ENCODE peak calls at places on chromosomes 11 and 22, in four cellular contexts. F is stomach, H is adrenal gland, K is lower leg skin. X is an unnamed sample.

GRCh38 chr11:69866648-69867047 is 47.4 kb upstream of the FGF3 start:
- DNase-seq in K (no peak), F (no peak), H (no peak), X (no peak)

GRCh38 chr22:20249797-20250354 is 18.2 kb downstream of the RTN4R start:
- DNase-seq in H (peak; percentile 78), K (no peak), F (no peak), X (no peak)

GRCh38 chr11:23749762-23750430 is 747.0 kb upstream of the LUZP2 start:
- DNase-seq in H (no peak), K (no peak), F (no peak), X (no peak)

GRCh38 chr11:36953986-36954385 is 355.9 kb upstream of the RAG2 start:
- DNase-seq in K (no peak), H (no peak), F (no peak), X (no peak)

GRCh38 chr11:8928981-8929615 is 3.6 kb downstream of the C11orf16 start:
- DNase-seq in H (no peak), K (no peak), F (no peak), X (no peak)

GRCh38 chr22:22988785-22989184 is 81.5 kb upstream of the GNAZ start:
- DNase-seq in F (no peak), K (no peak), H (no peak), X (no peak)

GRCh38 chr11:19597194-19597593 is 115.4 kb upstream of the NAV2 start:
- DNase-seq in H (no peak), F (no peak), K (no peak), X (no peak)

GRCh38 chr11:66337103-66337899 is 1.1 kb upstream of the RIN1 start:
- DNase-seq in K (no peak), H (no peak), F (no peak), X (peak; percentile 27)

GRCh38 chr11:134024420-134025085 is 44.3 kb upstream of the JAM3 start:
- DNase-seq in K (no peak), H (no peak), F (no peak), X (no peak)

GRCh38 chr11:8722156-8722555 is 39.6 kb downstream of the RPL27A start:
- DNase-seq in K (no peak), H (no peak), F (no peak), X (no peak)

GRCh38 chr22:37443086-37443485 is 15.8 kb upstream of the ELFN2 start:
- DNase-seq in H (no peak), K (no peak), F (no peak), X (no peak)

GRCh38 chr11:58734681-58735490 is 3.1 kb upstream of the GLYAT start:
- DNase-seq in K (no peak), H (no peak), F (peak; percentile 27), X (no peak)

GRCh38 chr11:17514476-17514875 is 29.7 kb downstream of the USH1C start:
- DNase-seq in K (no peak), H (no peak), F (no peak), X (no peak)

GRCh38 chr11:2691991-2692841 is 7.6 kb downstream of the KCNQ1OT1 start:
- DNase-seq in H (no peak), F (no peak), K (no peak), X (no peak)

GRCh38 chr11:22461626-22462025 is 123.4 kb downstream of the SLC17A6 start:
- DNase-seq in F (no peak), H (no peak), K (no peak), X (no peak)

GRCh38 chr11:111775024-111775710 is 9.0 kb upstream of the PPP2R1B start:
- DNase-seq in F (peak; percentile 49), H (peak; percentile 35), K (no peak), X (peak; percentile 62)

GRCh38 chr11:44878696-44879095 is 72.0 kb downstream of the TP53I11 start:
- DNase-seq in F (no peak), K (no peak), H (no peak), X (no peak)

GRCh38 chr11:11513438-11513837 is 108.4 kb downstream of the GALNT18 start:
- DNase-seq in K (no peak), F (no peak), H (no peak), X (no peak)

GRCh38 chr22:50032109-50032871 is 19.7 kb upstream of the IL17REL start:
- DNase-seq in F (no peak), K (no peak), H (no peak), X (no peak)

GRCh38 chr11:106276859-106277436 is 199.5 kb downstream of the AASDHPPT start:
- DNase-seq in K (no peak), H (no peak), F (no peak), X (no peak)

GRCh38 chr11:12675951-12676711 is 1.9 kb downstream of the TEAD1 start:
- DNase-seq in F (no peak), K (no peak), H (no peak), X (no peak)

GRCh38 chr22:31530816-31531180 is 34.5 kb downstream of the SFI1 start:
- DNase-seq in F (no peak), K (no peak), H (no peak), X (no peak)

GRCh38 chr11:91248199-91248807 is 976.3 kb upstream of the FAT3 start:
- DNase-seq in K (no peak), F (peak; percentile 31), H (peak; percentile 60), X (no peak)

GRCh38 chr11:113615773-113616172 is 90.3 kb downstream of the TMPRSS5 start:
- DNase-seq in F (no peak), K (no peak), H (no peak), X (no peak)

GRCh38 chr22:19183216-19183615 is 4.7 kb upstream of the SLC25A1 start:
- DNase-seq in K (no peak), F (no peak), H (no peak), X (no peak)

GRCh38 chr11:5107285-5107684 is 30.9 kb downstream of the OR52A5 start:
- DNase-seq in F (no peak), K (no peak), H (no peak), X (no peak)

GRCh38 chr11:112612283-112612849 is 348.9 kb upstream of the NCAM1 start:
- DNase-seq in K (no peak), F (no peak), H (no peak), X (no peak)

GRCh38 chr11:114181195-114181594 is 115.0 kb upstream of the NNMT start:
- DNase-seq in F (no peak), K (no peak), H (no peak), X (no peak)

GRCh38 chr11:65111537-65112225 is at the start of gene TM7SF2:
- DNase-seq in H (peak; percentile 98), F (peak; percentile 98), K (peak; percentile 92), X (peak; percentile 98)

GRCh38 chr11:65113839-65114238 is 2.2 kb downstream of the TM7SF2 start:
- DNase-seq in H (peak; percentile 90), F (no peak), K (no peak), X (no peak)

GRCh38 chr11:65112226-65112550 is 516 bp downstream of the TM7SF2 start:
- DNase-seq in F (no peak), H (no peak), K (no peak), X (no peak)

GRCh38 chr11:65113361-65113756 is 1.7 kb downstream of the TM7SF2 start:
- DNase-seq in F (no peak), H (peak; percentile 73), K (no peak), X (no peak)

DNA sequence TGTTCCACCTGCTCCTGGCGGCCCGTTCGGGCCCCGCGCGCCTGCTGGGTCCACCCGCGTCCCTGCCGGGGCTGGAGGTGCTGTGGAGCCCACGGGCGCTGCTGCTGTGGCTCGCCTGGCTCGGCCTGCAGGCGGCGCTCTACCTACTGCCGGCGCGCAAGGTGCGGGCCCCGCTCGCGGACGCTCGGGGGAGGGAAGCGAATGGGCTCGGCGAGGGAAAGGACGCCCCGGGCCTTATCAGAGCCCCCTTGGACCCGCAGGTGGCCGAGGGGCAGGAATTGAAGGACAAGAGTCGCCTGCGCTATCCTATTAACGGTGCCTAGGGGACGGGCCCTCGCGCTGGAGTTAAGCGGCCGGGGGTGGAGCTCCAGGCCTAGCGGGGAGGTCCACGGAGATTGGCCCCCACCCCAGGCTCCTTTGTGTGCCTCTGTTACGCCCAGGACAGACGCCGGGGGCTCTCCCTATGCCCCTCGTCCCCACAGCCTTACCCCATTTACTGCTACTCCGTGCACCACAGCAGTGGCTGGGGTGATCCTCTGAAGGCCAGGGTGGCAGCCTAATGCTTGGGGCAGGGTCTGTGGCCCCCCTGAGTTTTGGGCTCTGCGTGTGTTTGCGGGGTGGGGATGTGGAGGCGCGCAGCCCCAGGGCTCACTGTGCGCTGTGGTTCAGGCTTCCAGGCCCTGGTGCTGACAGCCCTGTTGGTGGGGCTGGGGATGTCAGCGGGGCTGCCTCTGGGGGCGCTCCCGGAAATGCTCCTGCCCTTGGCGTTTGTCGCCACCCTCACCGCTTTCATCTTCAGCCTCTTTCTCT is 1.1 kb downstream of the TM7SF2 start:
- DNase-seq in K (no peak), H (peak; percentile 77), F (peak; percentile 75), X (peak; percentile 66)
- TF ChIP-seq POLR2A in K (no peak), H (no peak), F (no peak), X (no peak)

DNA sequence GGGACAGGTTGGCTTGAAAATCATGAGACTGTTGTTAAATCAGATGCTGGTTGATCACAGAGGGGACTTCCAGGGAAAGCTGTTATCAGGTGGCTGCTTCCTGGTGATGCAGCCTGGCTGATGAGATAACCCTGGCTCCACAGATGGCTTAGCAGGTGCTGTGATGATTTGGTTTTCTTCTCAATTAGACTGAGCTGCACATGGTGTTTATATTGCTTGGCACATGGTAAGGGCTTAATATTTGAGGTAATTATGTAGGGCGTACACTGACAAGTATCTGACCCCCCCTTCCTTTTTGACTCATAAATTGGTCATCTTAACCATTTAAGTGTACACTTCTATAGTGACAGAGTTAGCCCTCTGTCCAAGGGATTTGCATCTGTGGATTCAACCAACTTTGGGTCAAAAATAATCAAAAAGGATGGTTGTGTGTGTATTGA is 7.0 kb downstream of the RPS3 start:
- DNase-seq in K (no peak), F (no peak), H (no peak), X (no peak)
- TF ChIP-seq POLR2A in K (no peak), F (no peak), H (no peak), X (no peak)

GRCh38 chr22:26994801-26995200 is 337.4 kb downstream of the MIAT start:
- DNase-seq in H (no peak), K (no peak), F (no peak), X (no peak)
- TF ChIP-seq POLR2A in H (no peak), K (no peak), F (no peak), X (no peak)

GRCh38 chr11:93738647-93739081 is 2.6 kb downstream of the TAF1D start:
- DNase-seq in K (no peak), H (no peak), F (no peak), X (no peak)

GRCh38 chr11:93741882-93742226 is 382 bp downstream of the C11orf54 start:
- DNase-seq in F (peak; percentile 69), K (no peak), H (peak; percentile 78), X (no peak)

GRCh38 chr11:93741094-93741881 is at the start of the genes C11orf54 and TAF1D:
- DNase-seq in H (peak; percentile 99), F (peak; percentile 97), K (peak; percentile 99), X (peak; percentile 98)

GRCh38 chr11:93740802-93741093 is 547 bp downstream of the TAF1D start:
- DNase-seq in H (peak; percentile 73), K (no peak), F (peak; percentile 50), X (peak; percentile 57)

DNA sequence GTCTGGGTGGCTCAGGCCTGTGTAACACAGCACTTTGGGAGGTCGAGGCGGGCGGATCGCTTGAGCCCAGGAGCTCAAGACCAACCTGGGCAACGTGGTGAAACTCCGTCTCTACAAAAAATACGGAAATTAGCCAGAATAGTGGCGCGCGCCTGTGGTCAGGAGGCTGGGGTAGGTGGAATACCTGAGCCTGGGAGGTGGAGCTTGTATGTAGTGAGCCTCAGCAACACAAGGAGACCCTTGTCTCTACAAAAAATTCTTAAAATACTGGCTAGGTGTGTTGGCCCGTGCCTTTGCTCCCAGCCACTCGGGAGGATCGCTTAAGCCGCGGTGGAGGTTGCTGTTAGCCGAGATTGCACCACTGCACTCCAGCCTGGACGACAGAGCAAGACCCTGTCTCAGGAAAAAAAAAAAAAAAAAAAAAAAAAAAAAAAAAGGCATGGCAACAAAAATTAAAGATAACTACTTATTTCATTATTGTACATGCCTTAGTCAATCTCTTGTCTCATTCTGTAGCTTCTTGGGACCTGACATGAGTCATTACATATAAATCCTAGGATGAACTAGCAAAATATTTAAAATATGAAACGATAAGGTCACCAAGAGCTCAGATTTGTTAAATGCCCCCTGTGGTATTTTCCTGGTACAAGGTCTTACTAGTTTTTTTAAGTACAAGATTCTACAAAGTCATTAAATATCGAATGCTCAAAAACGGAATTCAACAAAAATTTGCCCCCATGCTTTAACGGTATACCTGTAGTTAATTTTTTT is 1.1 kb downstream of the TAF1D start:
- DNase-seq in H (no peak), K (no peak), F (no peak), X (no peak)
- TF ChIP-seq POLR2A in H (no peak), K (no peak), F (no peak), X (no peak)

X was measured in heart left ventricle.